ENCODE peak calls at places on chromosomes 6 and 20, in five cellular contexts. X is GM23338, H is PC-3, Z is MM.1S, C is neural progenitor cell. V is an unnamed sample.

GRCh38 chr20:40692240-40693011 is 3.4 kb upstream of the MAFB start:
- DNase-seq in C (peak; percentile 48), H (no peak), Z (no peak), X (peak; percentile 62), V (no peak)

GRCh38 chr6:166157930-166158617 is 9.6 kb downstream of the TBXT start:
- DNase-seq in Z (no peak), H (no peak), X (no peak), C (no peak), V (no peak)

GRCh38 chr20:3681931-3682820 is at the start of gene ADAM33:
- DNase-seq in Z (no peak), C (peak; percentile 75), X (peak; percentile 66), H (no peak), V (peak; percentile 40)

GRCh38 chr6:99349620-99350141 is at the start of gene FAXC:
- DNase-seq in C (peak; percentile 78), Z (peak; percentile 43), H (peak; percentile 58), X (peak; percentile 83), V (peak; percentile 80)

GRCh38 chr6:31752739-31753319 is 9.6 kb upstream of the SAPCD1 start:
- DNase-seq in Z (no peak), H (peak; percentile 84), C (no peak), X (no peak), V (no peak)

GRCh38 chr6:854405-855073 is 161.6 kb upstream of the EXOC2 start:
- DNase-seq in C (no peak), H (no peak), Z (no peak), X (no peak), V (peak; percentile 50)

GRCh38 chr6:15961630-15962448 is 167.0 kb upstream of the MYLIP start:
- DNase-seq in Z (no peak), H (no peak), X (no peak), C (no peak), V (no peak)

GRCh38 chr20:14647016-14647415 is 309.6 kb upstream of the FLRT3 start:
- DNase-seq in C (no peak), Z (no peak), X (no peak), H (no peak), V (no peak)

GRCh38 chr20:35539756-35540212 is 2.1 kb upstream of the ERGIC3 start:
- DNase-seq in X (peak; percentile 95), C (peak; percentile 90), H (no peak), Z (no peak), V (peak; percentile 87)

GRCh38 chr20:60962367-60963045 is 289.6 kb upstream of the CDH4 start:
- DNase-seq in X (no peak), H (no peak), C (no peak), Z (peak; percentile 57), V (no peak)

GRCh38 chr6:53912661-53913060 is 117.9 kb downstream of the LRRC1 start:
- DNase-seq in Z (no peak), X (no peak), C (no peak), H (no peak), V (no peak)

GRCh38 chr20:56928007-56928406 is 298.9 kb downstream of the TFAP2C start:
- DNase-seq in H (no peak), X (peak; percentile 43), C (peak; percentile 35), Z (no peak), V (no peak)

GRCh38 chr6:25992413-25993037 is 29.9 kb downstream of the TRIM38 start:
- DNase-seq in C (peak; percentile 96), Z (peak; percentile 92), H (peak; percentile 95), X (peak; percentile 96), V (peak; percentile 97)

GRCh38 chr6:19999319-20000191 is 162.4 kb downstream of the ID4 start:
- DNase-seq in X (no peak), C (no peak), Z (peak; percentile 12), H (peak; percentile 69), V (no peak)

GRCh38 chr6:102848796-102849195 is 1455.3 kb downstream of the GRIK2 start:
- DNase-seq in X (no peak), Z (no peak), H (peak; percentile 12), C (no peak), V (no peak)

GRCh38 chr6:160004419-160005160 is 35.7 kb downstream of the IGF2R start:
- DNase-seq in C (no peak), H (no peak), Z (no peak), X (no peak), V (no peak)

GRCh38 chr6:43708857-43709653 is 21.5 kb upstream of the MRPS18A start:
- DNase-seq in Z (no peak), X (no peak), H (no peak), C (no peak), V (peak; percentile 49)

GRCh38 chr20:46767127-46767761 is 57.8 kb downstream of the SLC2A10 start:
- DNase-seq in C (peak; percentile 84), X (peak; percentile 94), Z (peak; percentile 42), H (peak; percentile 81), V (peak; percentile 70)

GRCh38 chr6:90870561-90870960 is 283.7 kb upstream of the MAP3K7 start:
- DNase-seq in X (no peak), Z (no peak), C (no peak), H (peak; percentile 45), V (no peak)

GRCh38 chr20:25353368-25353753 is 37.3 kb downstream of the ABHD12 start:
- DNase-seq in C (no peak), X (no peak), H (no peak), Z (no peak), V (no peak)

GRCh38 chr6:40931927-40932326 is 107.1 kb downstream of the UNC5CL start:
- DNase-seq in H (peak; percentile 62), C (no peak), X (no peak), Z (no peak), V (no peak)
- H2AFZ ChIP-seq in H (no peak overlapping the region), C (no peak overlapping the region), X (no peak overlapping the region), Z (no peak overlapping the region), V (no peak overlapping the region)

GRCh38 chr20:49786671-49787370 is 25.8 kb upstream of the SLC9A8 start:
- DNase-seq in Z (peak; percentile 45), X (peak; percentile 68), C (no peak), H (peak; percentile 63), V (no peak)

GRCh38 chr20:49786226-49786625 is 26.4 kb upstream of the SLC9A8 start:
- DNase-seq in C (no peak), H (no peak), X (no peak), Z (peak; percentile 57), V (no peak)

GRCh38 chr20:49785851-49786174 is 26.8 kb upstream of the SLC9A8 start:
- DNase-seq in C (no peak), Z (peak; percentile 89), H (no peak), X (no peak), V (no peak)

GRCh38 chr20:49784291-49784690 is 28.3 kb upstream of the SLC9A8 start:
- DNase-seq in C (no peak), X (no peak), Z (no peak), H (no peak), V (no peak)

DNA sequence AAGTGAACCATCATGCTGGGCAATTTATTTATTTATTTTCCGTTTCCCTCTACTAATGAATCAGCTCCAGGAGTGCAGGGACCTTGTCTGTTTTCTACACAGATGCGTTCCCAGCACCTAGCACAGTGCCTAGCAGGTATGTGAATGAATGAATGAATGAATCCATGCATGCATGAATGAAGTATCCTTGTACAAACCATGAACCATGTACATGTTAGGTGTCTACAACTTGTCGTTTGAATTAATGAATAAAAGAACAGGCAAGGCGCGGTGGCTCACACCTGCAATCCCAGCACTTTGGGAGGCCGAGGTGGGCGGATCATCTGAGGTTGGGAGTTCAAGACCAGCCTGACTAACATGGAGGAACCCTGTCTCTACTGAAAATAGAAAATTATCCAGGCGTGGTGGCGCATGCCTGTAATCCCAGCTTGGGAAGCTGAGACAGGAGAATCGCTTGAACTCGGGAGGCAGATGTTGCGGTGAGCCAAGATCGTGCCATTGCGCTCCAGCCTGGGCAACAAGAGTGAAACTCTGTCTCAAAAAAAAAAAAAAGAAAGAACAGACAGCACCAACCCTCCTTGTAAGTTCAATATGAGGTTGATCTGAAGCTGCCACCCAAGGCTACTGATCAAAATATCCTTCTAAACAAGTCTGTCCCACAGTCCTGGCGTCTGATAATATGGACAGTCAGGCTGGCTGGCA is 27.3 kb upstream of the SLC9A8 start:
- DNase-seq in Z (no peak), H (no peak), C (no peak), X (no peak), V (no peak)
- TF ChIP-seq EZH2phosphoT487 in Z (no peak), H (no peak), C (no peak), X (no peak), V (no peak)

DNA sequence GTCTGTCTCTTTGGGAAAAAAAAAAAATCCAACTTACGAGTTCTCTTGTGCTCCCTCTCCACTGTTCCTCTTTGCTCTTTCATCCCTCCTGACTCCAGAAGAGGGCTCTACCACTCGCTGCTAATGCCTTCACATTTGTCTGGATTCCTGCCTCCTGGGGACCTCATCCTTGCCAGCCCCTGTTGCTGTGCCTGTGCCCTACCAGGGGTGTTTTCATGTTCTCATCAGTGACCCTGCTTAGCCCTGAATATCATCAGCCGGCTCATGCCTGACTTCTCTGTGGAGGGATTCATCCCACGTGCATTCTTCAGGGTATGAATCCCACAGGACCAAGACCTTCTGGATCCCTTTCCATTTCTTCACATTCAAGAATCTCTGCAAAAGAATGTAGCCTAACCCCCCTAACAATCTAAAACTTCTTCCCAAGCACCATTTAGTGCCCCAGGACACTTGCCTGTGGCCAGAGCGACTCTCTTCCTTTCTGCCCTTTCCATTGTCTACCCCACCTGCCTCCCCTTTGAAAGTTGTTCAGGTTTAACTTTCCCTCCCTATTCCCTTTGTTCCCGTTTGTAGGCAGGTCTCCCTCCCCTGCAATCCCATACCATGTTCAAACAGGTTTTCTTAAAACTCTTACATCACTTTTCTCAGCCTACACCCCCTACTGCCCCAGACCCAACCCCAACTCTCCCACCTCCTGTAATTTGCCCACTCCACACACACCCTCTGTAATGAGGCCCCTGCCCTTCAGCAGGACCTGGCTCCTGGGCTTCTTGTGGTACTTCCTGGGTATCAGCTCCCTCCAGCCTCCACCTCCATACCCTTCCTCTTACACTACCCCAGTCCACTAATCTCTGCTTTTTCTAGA is 50.2 kb downstream of the RREB1 start:
- DNase-seq in X (peak; percentile 40), Z (no peak), H (no peak), C (no peak), V (no peak)
- H2AFZ ChIP-seq in X (no peak overlapping the region), Z (no peak overlapping the region), H (no peak overlapping the region), C (no peak overlapping the region), V (no peak overlapping the region)

DNA sequence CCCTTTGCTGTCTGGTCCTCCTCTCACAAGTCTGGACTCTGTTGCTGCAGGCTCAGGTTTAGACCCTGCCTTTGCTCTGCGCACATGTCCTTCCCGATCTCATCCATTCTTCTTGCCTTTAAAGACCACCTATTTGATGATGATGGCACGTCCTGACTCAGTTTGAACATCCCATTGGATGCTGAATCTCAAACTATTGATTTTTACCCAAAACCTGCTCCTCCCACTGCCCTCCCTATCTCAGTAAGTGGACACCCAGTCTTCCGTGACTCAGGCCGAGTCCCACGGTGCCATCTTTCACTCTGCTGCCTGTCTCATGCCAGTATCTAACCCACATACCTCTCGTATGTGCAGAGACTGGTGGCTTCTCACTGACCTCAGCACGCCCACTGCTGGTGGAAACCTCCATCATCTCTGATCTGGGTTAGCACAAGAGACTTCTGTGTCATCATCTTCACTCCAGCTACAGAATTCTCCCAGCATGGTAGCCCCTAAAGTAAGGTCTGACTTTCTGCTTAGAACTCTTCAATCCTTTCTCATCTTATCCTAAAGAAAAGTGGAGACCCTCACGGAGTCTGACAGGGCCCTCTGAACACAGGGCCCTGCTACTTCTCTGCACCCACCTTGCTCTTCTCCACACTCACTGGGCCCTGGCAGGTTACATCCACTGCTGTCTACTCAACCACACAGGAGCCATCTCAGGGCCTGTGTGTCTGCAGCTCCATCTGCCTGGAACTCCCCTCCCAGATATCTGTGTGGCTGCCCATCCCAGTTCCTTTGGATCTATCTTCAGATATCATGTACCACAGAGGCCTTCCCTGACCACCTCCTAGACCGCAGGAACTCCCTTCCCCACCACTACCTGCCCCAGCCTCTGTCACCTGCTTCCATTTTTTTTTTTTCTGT is 387.1 kb upstream of the AGPAT4 start:
- DNase-seq in Z (no peak), X (no peak), H (peak; percentile 14), C (no peak), V (no peak)
- TF ChIP-seq EZH2phosphoT487 in Z (no peak), X (no peak), H (no peak), C (no peak), V (no peak)